ENCODE peak calls at places on chromosomes 11 and 22, in five cellular contexts. One of them, this sample, is unnamed.

GRCh38 chr11:22192642-22193347 is at the start of gene ANO5:
- DNase-seq in OCI-LY7: no peak
- DNase-seq in psoas muscle: peak; percentile 77
- DNase-seq in cardiac muscle cell: peak; percentile 7
- DNase-seq in lower lobe of right lung: peak; percentile 73
- DNase-seq in this sample: peak; percentile 80

GRCh38 chr11:35525501-35526175 is at the start of gene PAMR1:
- DNase-seq in OCI-LY7: no peak
- DNase-seq in cardiac muscle cell: peak; percentile 89
- DNase-seq in psoas muscle: peak; percentile 57
- DNase-seq in lower lobe of right lung: peak; percentile 45
- DNase-seq in this sample: no peak

GRCh38 chr11:104572279-104572678 is 326.0 kb downstream of the CASP12 start:
- DNase-seq in OCI-LY7: no peak
- DNase-seq in lower lobe of right lung: no peak
- DNase-seq in psoas muscle: no peak
- DNase-seq in cardiac muscle cell: peak; percentile 22
- DNase-seq in this sample: no peak

GRCh38 chr11:69157156-69157821 is 1.6 kb downstream of the SMIM38 start:
- DNase-seq in psoas muscle: peak; percentile 32
- DNase-seq in OCI-LY7: no peak
- DNase-seq in lower lobe of right lung: no peak
- DNase-seq in cardiac muscle cell: peak; percentile 78
- DNase-seq in this sample: peak; percentile 87

GRCh38 chr11:117744471-117745280 is 52.3 kb downstream of the DSCAML1 start:
- DNase-seq in psoas muscle: no peak
- DNase-seq in OCI-LY7: no peak
- DNase-seq in cardiac muscle cell: no peak
- DNase-seq in lower lobe of right lung: no peak
- DNase-seq in this sample: no peak

GRCh38 chr22:27420817-27421361 is 380.7 kb downstream of the MN1 start:
- DNase-seq in cardiac muscle cell: peak; percentile 98
- DNase-seq in psoas muscle: peak; percentile 75
- DNase-seq in OCI-LY7: no peak
- DNase-seq in lower lobe of right lung: peak; percentile 64
- DNase-seq in this sample: no peak

GRCh38 chr11:126113515-126113957 is 50.9 kb upstream of the CDON start:
- DNase-seq in psoas muscle: peak; percentile 87
- DNase-seq in lower lobe of right lung: peak; percentile 88
- DNase-seq in cardiac muscle cell: peak; percentile 98
- DNase-seq in OCI-LY7: no peak
- DNase-seq in this sample: no peak

GRCh38 chr11:35162795-35163194 is 23.8 kb downstream of the CD44 start:
- DNase-seq in psoas muscle: no peak
- DNase-seq in cardiac muscle cell: no peak
- DNase-seq in lower lobe of right lung: no peak
- DNase-seq in OCI-LY7: no peak
- DNase-seq in this sample: no peak

GRCh38 chr11:119175493-119176077 is 7.1 kb downstream of the NLRX1 start:
- DNase-seq in OCI-LY7: no peak
- DNase-seq in psoas muscle: no peak
- DNase-seq in cardiac muscle cell: peak; percentile 17
- DNase-seq in lower lobe of right lung: no peak
- DNase-seq in this sample: no peak

GRCh38 chr11:23010790-23011340 is 150.6 kb upstream of the CCDC179 start:
- DNase-seq in psoas muscle: no peak
- DNase-seq in cardiac muscle cell: no peak
- DNase-seq in OCI-LY7: no peak
- DNase-seq in lower lobe of right lung: no peak
- DNase-seq in this sample: no peak

GRCh38 chr22:36910461-36910860 is 3.0 kb upstream of the CSF2RB start:
- DNase-seq in cardiac muscle cell: no peak
- DNase-seq in OCI-LY7: no peak
- DNase-seq in psoas muscle: no peak
- DNase-seq in lower lobe of right lung: no peak
- DNase-seq in this sample: no peak

GRCh38 chr11:14109742-14110141 is 147.2 kb downstream of the SPON1 start:
- DNase-seq in OCI-LY7: no peak
- DNase-seq in cardiac muscle cell: no peak
- DNase-seq in psoas muscle: no peak
- DNase-seq in lower lobe of right lung: no peak
- DNase-seq in this sample: no peak

GRCh38 chr11:84117394-84117793 is 831.2 kb upstream of the CCDC90B start:
- DNase-seq in lower lobe of right lung: no peak
- DNase-seq in psoas muscle: no peak
- DNase-seq in OCI-LY7: no peak
- DNase-seq in cardiac muscle cell: no peak
- DNase-seq in this sample: no peak

GRCh38 chr11:14384338-14384737 is 25.4 kb upstream of the RRAS2 start:
- DNase-seq in psoas muscle: no peak
- DNase-seq in cardiac muscle cell: peak; percentile 84
- DNase-seq in lower lobe of right lung: no peak
- DNase-seq in OCI-LY7: no peak
- DNase-seq in this sample: no peak

GRCh38 chr11:95093548-95093947 is 3.9 kb downstream of the ENDOD1 start:
- DNase-seq in psoas muscle: no peak
- DNase-seq in cardiac muscle cell: no peak
- DNase-seq in lower lobe of right lung: no peak
- DNase-seq in OCI-LY7: peak; percentile 75
- DNase-seq in this sample: no peak

GRCh38 chr11:82902086-82902485 is 550 bp downstream of the DDIAS start:
- DNase-seq in cardiac muscle cell: no peak
- DNase-seq in OCI-LY7: peak; percentile 42
- DNase-seq in psoas muscle: no peak
- DNase-seq in lower lobe of right lung: no peak
- DNase-seq in this sample: no peak

GRCh38 chr22:41512421-41513194 is 31.7 kb downstream of the POLR3H start:
- DNase-seq in OCI-LY7: no peak
- DNase-seq in cardiac muscle cell: peak; percentile 75
- DNase-seq in psoas muscle: peak; percentile 66
- DNase-seq in lower lobe of right lung: no peak
- DNase-seq in this sample: no peak

GRCh38 chr11:121293276-121293569 is 652 bp downstream of the SC5D start:
- DNase-seq in lower lobe of right lung: no peak
- DNase-seq in OCI-LY7: no peak
- DNase-seq in psoas muscle: no peak
- DNase-seq in cardiac muscle cell: peak; percentile 51
- DNase-seq in this sample: no peak

GRCh38 chr22:19800761-19801244 is 40.2 kb downstream of the TBX1 start:
- DNase-seq in cardiac muscle cell: peak; percentile 30
- DNase-seq in lower lobe of right lung: peak; percentile 41
- DNase-seq in psoas muscle: no peak
- DNase-seq in OCI-LY7: no peak
- DNase-seq in this sample: no peak

GRCh38 chr22:38981005-38981658 is 1.0 kb upstream of the APOBEC3B start:
- DNase-seq in psoas muscle: no peak
- DNase-seq in cardiac muscle cell: peak; percentile 49
- DNase-seq in lower lobe of right lung: no peak
- DNase-seq in OCI-LY7: peak; percentile 26
- DNase-seq in this sample: no peak

GRCh38 chr11:17915500-17916143 is 97.2 kb downstream of the SERGEF start:
- DNase-seq in psoas muscle: peak; percentile 39
- DNase-seq in OCI-LY7: no peak
- DNase-seq in lower lobe of right lung: no peak
- DNase-seq in cardiac muscle cell: no peak
- DNase-seq in this sample: no peak

GRCh38 chr11:14232652-14233051 is 126.3 kb downstream of the RRAS2 start:
- DNase-seq in cardiac muscle cell: no peak
- DNase-seq in psoas muscle: no peak
- DNase-seq in OCI-LY7: no peak
- DNase-seq in lower lobe of right lung: no peak
- DNase-seq in this sample: no peak

GRCh38 chr11:34855021-34855753 is 61.0 kb downstream of the APIP start:
- DNase-seq in psoas muscle: no peak
- DNase-seq in OCI-LY7: no peak
- DNase-seq in lower lobe of right lung: no peak
- DNase-seq in cardiac muscle cell: peak; percentile 56
- DNase-seq in this sample: no peak

GRCh38 chr22:42269407-42270177 is 861 bp downstream of the TCF20 start:
- DNase-seq in cardiac muscle cell: peak; percentile 15
- DNase-seq in OCI-LY7: peak; percentile 82
- DNase-seq in lower lobe of right lung: peak; percentile 77
- DNase-seq in psoas muscle: no peak
- DNase-seq in this sample: peak; percentile 52

GRCh38 chr11:1472180-1473005 is 14.2 kb downstream of the MOB2 start:
- DNase-seq in psoas muscle: peak; percentile 11
- DNase-seq in OCI-LY7: no peak
- DNase-seq in cardiac muscle cell: no peak
- DNase-seq in lower lobe of right lung: peak; percentile 28
- DNase-seq in this sample: no peak

GRCh38 chr11:87473174-87473573 is 435.4 kb downstream of the TMEM135 start:
- DNase-seq in lower lobe of right lung: no peak
- DNase-seq in cardiac muscle cell: no peak
- DNase-seq in OCI-LY7: no peak
- DNase-seq in psoas muscle: no peak
- DNase-seq in this sample: peak; percentile 45

GRCh38 chr11:86749376-86749775 is 51.0 kb upstream of the PRSS23 start:
- DNase-seq in psoas muscle: no peak
- DNase-seq in OCI-LY7: no peak
- DNase-seq in cardiac muscle cell: no peak
- DNase-seq in lower lobe of right lung: no peak
- DNase-seq in this sample: no peak

GRCh38 chr11:97722065-97722464 is 1298.7 kb upstream of the CNTN5 start:
- DNase-seq in OCI-LY7: no peak
- DNase-seq in lower lobe of right lung: no peak
- DNase-seq in psoas muscle: no peak
- DNase-seq in cardiac muscle cell: peak; percentile 93
- DNase-seq in this sample: no peak

GRCh38 chr11:61148016-61148640 is 13.1 kb downstream of the VPS37C start:
- DNase-seq in OCI-LY7: no peak
- DNase-seq in lower lobe of right lung: peak; percentile 22
- DNase-seq in cardiac muscle cell: peak; percentile 50
- DNase-seq in psoas muscle: no peak
- DNase-seq in this sample: no peak

GRCh38 chr22:37409557-37409956 is 17.7 kb downstream of the ELFN2 start:
- DNase-seq in OCI-LY7: peak; percentile 58
- DNase-seq in psoas muscle: no peak
- DNase-seq in cardiac muscle cell: no peak
- DNase-seq in lower lobe of right lung: no peak
- DNase-seq in this sample: no peak

GRCh38 chr22:27347951-27348350 is 453.6 kb downstream of the MN1 start:
- DNase-seq in psoas muscle: no peak
- DNase-seq in OCI-LY7: no peak
- DNase-seq in cardiac muscle cell: no peak
- DNase-seq in lower lobe of right lung: no peak
- DNase-seq in this sample: no peak

GRCh38 chr22:37610480-37611148 is 2.0 kb downstream of the GGA1 start:
- DNase-seq in OCI-LY7: peak; percentile 49
- DNase-seq in psoas muscle: no peak
- DNase-seq in lower lobe of right lung: peak; percentile 74
- DNase-seq in cardiac muscle cell: no peak
- DNase-seq in this sample: no peak

GRCh38 chr11:36066891-36067290 is 123.0 kb downstream of the LDLRAD3 start:
- DNase-seq in cardiac muscle cell: no peak
- DNase-seq in psoas muscle: no peak
- DNase-seq in OCI-LY7: no peak
- DNase-seq in lower lobe of right lung: no peak
- DNase-seq in this sample: no peak

GRCh38 chr22:50678651-50679521 is 6.3 kb downstream of the SHANK3 start:
- DNase-seq in OCI-LY7: no peak
- DNase-seq in lower lobe of right lung: no peak
- DNase-seq in cardiac muscle cell: no peak
- DNase-seq in psoas muscle: no peak
- DNase-seq in this sample: no peak
- H3K4me3 ChIP-seq in OCI-LY7: no peak overlapping the region
- H3K4me3 ChIP-seq in lower lobe of right lung: peak overlapping the region; percentile 8
- H3K4me3 ChIP-seq in cardiac muscle cell: no peak overlapping the region
- H3K4me3 ChIP-seq in psoas muscle: no peak overlapping the region
- H3K4me3 ChIP-seq in this sample: no peak overlapping the region

DNA sequence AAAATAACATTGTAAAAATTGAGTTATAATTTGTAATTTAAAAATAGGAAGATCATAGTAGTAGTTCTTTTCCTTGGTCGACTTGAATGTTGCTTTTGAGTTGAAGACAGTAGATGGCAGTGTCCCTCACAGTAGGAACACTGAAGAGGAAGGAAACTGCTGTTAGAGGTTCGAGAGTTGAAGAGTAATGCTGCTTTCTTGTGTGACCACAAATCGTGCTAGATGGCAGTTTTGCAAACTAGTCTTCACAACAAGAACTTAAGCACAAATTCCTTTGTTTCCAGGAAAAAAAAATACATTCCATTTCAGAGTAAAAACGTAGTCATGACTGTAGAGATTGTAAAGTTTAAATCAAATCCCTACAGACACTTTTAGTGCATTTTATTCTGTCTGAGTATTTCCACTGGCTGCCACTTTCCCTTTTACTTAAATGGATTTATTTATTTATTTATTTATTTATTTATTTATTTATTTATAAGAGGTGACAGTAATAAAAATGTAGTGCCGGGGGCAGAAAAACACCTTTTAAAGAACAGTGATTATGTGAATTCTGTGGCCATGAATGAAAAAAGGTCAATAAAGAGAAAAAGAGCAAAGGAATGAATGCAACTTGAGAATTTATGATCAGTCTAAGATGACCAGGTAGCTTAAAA is 54.6 kb downstream of the SPECC1L start:
- DNase-seq in cardiac muscle cell: peak; percentile 91
- DNase-seq in psoas muscle: no peak
- DNase-seq in OCI-LY7: peak; percentile 79
- DNase-seq in lower lobe of right lung: no peak
- DNase-seq in this sample: no peak
- TF ChIP-seq CTCF in cardiac muscle cell: peak; percentile 77
- TF ChIP-seq CTCF in psoas muscle: peak; percentile 65
- TF ChIP-seq CTCF in OCI-LY7: peak; percentile 92
- TF ChIP-seq CTCF in lower lobe of right lung: peak; percentile 70
- TF ChIP-seq CTCF in this sample: peak; percentile 68

DNA sequence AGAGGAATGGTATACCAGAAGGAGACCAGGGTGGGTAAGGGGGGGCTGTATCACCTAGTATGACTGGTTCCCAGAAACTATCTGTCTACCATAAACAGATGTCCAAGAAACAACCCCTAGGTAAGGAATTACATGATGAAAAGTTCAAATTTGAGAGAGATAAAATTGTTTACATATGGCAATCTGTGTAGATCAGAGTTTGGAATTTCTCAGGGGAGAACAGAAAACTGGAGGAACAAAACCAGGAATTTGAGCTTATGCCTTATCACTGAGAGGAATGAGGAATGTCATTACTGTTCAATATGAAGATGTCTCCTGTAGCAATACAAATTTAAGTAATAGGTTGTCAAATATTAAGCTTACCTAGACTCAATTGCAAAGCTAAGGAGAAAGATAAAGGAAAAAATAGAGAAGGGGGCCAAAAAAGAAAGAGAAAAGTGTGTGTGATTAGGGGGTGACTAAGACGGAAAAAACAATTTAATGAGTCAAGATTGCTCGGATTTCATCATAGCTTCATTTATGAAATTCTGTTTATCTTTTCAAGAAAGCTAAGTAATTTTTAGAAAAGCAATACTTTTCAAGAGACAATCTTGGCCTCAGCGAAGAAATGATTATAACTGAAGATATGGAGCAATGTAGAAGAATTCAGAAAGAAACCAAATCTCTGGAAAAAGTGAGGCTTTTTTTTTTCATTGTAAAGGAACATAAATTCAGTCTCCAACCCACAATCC is 117.8 kb downstream of the APOL5 start:
- DNase-seq in psoas muscle: no peak
- DNase-seq in cardiac muscle cell: no peak
- DNase-seq in OCI-LY7: no peak
- DNase-seq in lower lobe of right lung: no peak
- DNase-seq in this sample: no peak
- H3K4me3 ChIP-seq in psoas muscle: peak overlapping the region; percentile 67
- H3K4me3 ChIP-seq in cardiac muscle cell: peak overlapping the region; percentile 90
- H3K4me3 ChIP-seq in OCI-LY7: peak overlapping the region; percentile 64
- H3K4me3 ChIP-seq in lower lobe of right lung: peak overlapping the region; percentile 46
- H3K4me3 ChIP-seq in this sample: peak overlapping the region; percentile 27

GRCh38 chr22:43849731-43850130 is 12.6 kb downstream of the SULT4A1 start:
- DNase-seq in psoas muscle: no peak
- DNase-seq in OCI-LY7: no peak
- DNase-seq in cardiac muscle cell: no peak
- DNase-seq in lower lobe of right lung: no peak
- DNase-seq in this sample: no peak
- TF ChIP-seq CTCF in psoas muscle: no peak
- TF ChIP-seq CTCF in OCI-LY7: no peak
- TF ChIP-seq CTCF in cardiac muscle cell: no peak
- TF ChIP-seq CTCF in lower lobe of right lung: no peak
- TF ChIP-seq CTCF in this sample: no peak

This sample was measured in dorsolateral prefrontal cortex.